ENCODE peak calls at places on chromosomes 12 and 14, in seven cellular contexts. K, I, H, Z, A, Q and L are unnamed samples.

GRCh38 chr14:63759454-63759853 is 31.6 kb upstream of the SGPP1 start:
- DNase-seq in K (no peak), I (peak; percentile 48), H (peak; percentile 28), Z (no peak), A (no peak), Q (no peak), L (no peak)

GRCh38 chr14:70567791-70568190 is 32.7 kb downstream of the MED6 start:
- DNase-seq in K (no peak), I (peak; percentile 39), H (peak; percentile 62), Z (peak; percentile 54), A (peak; percentile 36), Q (no peak), L (no peak)

GRCh38 chr14:22448905-22449611 is 140.0 kb downstream of the DAD1 start:
- DNase-seq in K (no peak), I (no peak), H (peak; percentile 23), Z (no peak), A (no peak), Q (no peak), L (no peak)

GRCh38 chr14:75273272-75274044 is 5.2 kb upstream of the FOS start:
- DNase-seq in K (no peak), I (no peak), H (peak; percentile 36), Z (no peak), A (no peak), Q (no peak), L (no peak)

GRCh38 chr14:95474941-95475340 is 41.5 kb downstream of the SYNE3 start:
- DNase-seq in K (no peak), I (no peak), H (no peak), Z (no peak), A (no peak), Q (no peak), L (no peak)

GRCh38 chr12:104480826-104481457 is 24.2 kb downstream of the CHST11 start:
- DNase-seq in K (no peak), I (no peak), H (peak; percentile 97), Z (no peak), A (no peak), Q (no peak), L (no peak)

GRCh38 chr12:107133462-107133861 is 40.1 kb upstream of the CRY1 start:
- DNase-seq in K (no peak), I (no peak), H (peak; percentile 31), Z (no peak), A (no peak), Q (no peak), L (no peak)

GRCh38 chr14:78153069-78153351 is 17.2 kb upstream of the NRXN3 start:
- DNase-seq in K (no peak), I (peak; percentile 27), H (peak; percentile 5), Z (no peak), A (no peak), Q (no peak), L (no peak)

GRCh38 chr14:68683326-68683725 is 109.5 kb downstream of the ZFP36L1 start:
- DNase-seq in K (no peak), I (no peak), H (peak; percentile 87), Z (no peak), A (no peak), Q (no peak), L (no peak)

GRCh38 chr14:85731198-85731597 is 201.3 kb downstream of the FLRT2 start:
- DNase-seq in K (no peak), I (no peak), H (peak; percentile 3), Z (no peak), A (no peak), Q (no peak), L (no peak)

GRCh38 chr12:6277982-6278438 is 32.5 kb upstream of the PLEKHG6 start:
- DNase-seq in K (no peak), I (peak; percentile 57), H (no peak), Z (no peak), A (peak; percentile 56), Q (no peak), L (peak; percentile 46)

GRCh38 chr12:122865268-122866231 is 30.3 kb downstream of the HIP1R start:
- DNase-seq in K (no peak), I (no peak), H (peak; percentile 45), Z (peak; percentile 22), A (peak; percentile 47), Q (no peak), L (no peak)

GRCh38 chr12:51368640-51369517 is 22.3 kb downstream of the GALNT6 start:
- DNase-seq in K (peak; percentile 68), I (peak; percentile 93), H (peak; percentile 70), Z (peak; percentile 26), A (peak; percentile 89), Q (no peak), L (peak; percentile 96)

GRCh38 chr12:101767537-101767936 is 28.3 kb upstream of the SYCP3 start:
- DNase-seq in K (no peak), I (no peak), H (no peak), Z (no peak), A (no peak), Q (no peak), L (no peak)

GRCh38 chr12:2891240-2892053 is 756 bp downstream of the TULP3 start:
- DNase-seq in K (peak; percentile 10), I (peak; percentile 57), H (peak; percentile 79), Z (peak; percentile 59), A (peak; percentile 22), Q (peak; percentile 46), L (peak; percentile 25)

GRCh38 chr12:52874573-52875435 is 26.0 kb upstream of the KRT78 start:
- DNase-seq in K (no peak), I (no peak), H (peak; percentile 69), Z (no peak), A (no peak), Q (no peak), L (no peak)

GRCh38 chr14:30991408-30991807 is 34.0 kb upstream of the AP4S1 start:
- DNase-seq in K (no peak), I (no peak), H (no peak), Z (no peak), A (no peak), Q (no peak), L (no peak)

GRCh38 chr12:124000111-124000510 is 27.1 kb downstream of the ZNF664 start:
- DNase-seq in K (no peak), I (no peak), H (no peak), Z (no peak), A (no peak), Q (no peak), L (no peak)

GRCh38 chr12:8493084-8493483 is 20.2 kb upstream of the CLEC4D start:
- DNase-seq in K (no peak), I (no peak), H (no peak), Z (no peak), A (peak; percentile 53), Q (no peak), L (peak; percentile 31)

GRCh38 chr12:22765731-22766130 is 140.8 kb downstream of the ETNK1 start:
- DNase-seq in K (no peak), I (no peak), H (no peak), Z (no peak), A (no peak), Q (no peak), L (no peak)

GRCh38 chr14:23079716-23080115 is 15.2 kb downstream of the ACIN1 start:
- DNase-seq in K (no peak), I (no peak), H (peak; percentile 55), Z (no peak), A (no peak), Q (no peak), L (no peak)

GRCh38 chr14:78902010-78902623 is 731.9 kb downstream of the NRXN3 start:
- DNase-seq in K (no peak), I (peak; percentile 30), H (peak; percentile 51), Z (peak; percentile 19), A (peak; percentile 2), Q (peak; percentile 26), L (no peak)

GRCh38 chr12:104133861-104134260 is 4.1 kb downstream of the NFYB start:
- DNase-seq in K (no peak), I (no peak), H (peak; percentile 33), Z (no peak), A (no peak), Q (no peak), L (no peak)

GRCh38 chr12:24605916-24606315 is 343.0 kb downstream of the BCAT1 start:
- DNase-seq in K (no peak), I (no peak), H (no peak), Z (no peak), A (no peak), Q (no peak), L (no peak)

GRCh38 chr12:30874455-30875313 is 51.9 kb upstream of the TSPAN11 start:
- DNase-seq in K (no peak), I (no peak), H (no peak), Z (peak; percentile 84), A (no peak), Q (no peak), L (no peak)

GRCh38 chr12:116247377-116247776 is 30.1 kb downstream of the MED13L start:
- DNase-seq in K (no peak), I (no peak), H (peak; percentile 74), Z (no peak), A (no peak), Q (no peak), L (no peak)

GRCh38 chr12:67981236-67982164 is 7.7 kb upstream of the IFNG-AS1 start:
- DNase-seq in K (no peak), I (no peak), H (peak; percentile 88), Z (peak; percentile 41), A (peak; percentile 5), Q (peak; percentile 30), L (no peak)

GRCh38 chr12:46919666-46920065 is 93.9 kb upstream of the SLC38A4 start:
- DNase-seq in K (no peak), I (no peak), H (peak; percentile 22), Z (no peak), A (no peak), Q (no peak), L (no peak)

GRCh38 chr12:110371408-110372055 is 32.0 kb downstream of the ANAPC7 start:
- DNase-seq in K (no peak), I (peak; percentile 44), H (no peak), Z (peak; percentile 88), A (no peak), Q (no peak), L (peak; percentile 46)

GRCh38 chr12:46944104-46944503 is 118.3 kb upstream of the SLC38A4 start:
- DNase-seq in K (no peak), I (peak; percentile 5), H (peak; percentile 85), Z (no peak), A (no peak), Q (no peak), L (no peak)

GRCh38 chr12:91854725-91855124 is 290.9 kb downstream of the BTG1 start:
- DNase-seq in K (no peak), I (no peak), H (peak; percentile 26), Z (no peak), A (no peak), Q (no peak), L (no peak)

GRCh38 chr12:98399532-98399931 is 115.9 kb upstream of the TMPO start:
- DNase-seq in K (peak; percentile 24), I (peak; percentile 31), H (peak; percentile 73), Z (peak; percentile 72), A (peak; percentile 77), Q (peak; percentile 5), L (no peak)

GRCh38 chr12:48813464-48814312 is 4.6 kb upstream of the CACNB3 start:
- DNase-seq in K (no peak), I (no peak), H (no peak), Z (no peak), A (no peak), Q (no peak), L (no peak)

GRCh38 chr12:69007858-69008314 is 74.9 kb upstream of the CPM start:
- DNase-seq in K (no peak), I (no peak), H (peak; percentile 25), Z (peak; percentile 51), A (no peak), Q (no peak), L (no peak)

GRCh38 chr12:26971963-26972362 is 33.7 kb downstream of the FGFR1OP2 start:
- DNase-seq in K (no peak), I (no peak), H (no peak), Z (no peak), A (peak; percentile 76), Q (no peak), L (peak; percentile 26)

GRCh38 chr14:73736842-73737241 is 22.7 kb upstream of the PNMA1 start:
- DNase-seq in K (no peak), I (no peak), H (no peak), Z (no peak), A (no peak), Q (no peak), L (no peak)